ENCODE peak calls at places on chromosomes 13 and 19, in four cellular contexts. I, M, Q and K are unnamed samples.

GRCh38 chr13:29310806-29311205 is 284.7 kb downstream of the SLC7A1 start:
- DNase-seq in Q (no peak), I (no peak), M (no peak), K (no peak)

GRCh38 chr13:98187862-98188261 is 10.8 kb upstream of the RNF113B start:
- DNase-seq in Q (no peak), I (no peak), M (no peak), K (no peak)

GRCh38 chr19:29834991-29835390 is 23.2 kb downstream of the CCNE1 start:
- DNase-seq in M (no peak), I (no peak), Q (no peak), K (no peak)

GRCh38 chr19:19538767-19539166 is 702 bp downstream of the CILP2 start:
- DNase-seq in M (no peak), I (no peak), Q (no peak), K (no peak)

GRCh38 chr13:102231486-102231885 is 170.4 kb downstream of the FGF14 start:
- DNase-seq in I (no peak), Q (no peak), M (no peak), K (no peak)

GRCh38 chr13:97125051-97125809 is 96.9 kb upstream of the MBNL2 start:
- DNase-seq in Q (no peak), M (peak), I (peak), K (peak)

GRCh38 chr19:50710612-50711011 is 9.0 kb downstream of the SHANK1 start:
- DNase-seq in Q (no peak), M (no peak), I (no peak), K (no peak)

GRCh38 chr19:33098023-33098652 is 17.2 kb downstream of the GPATCH1 start:
- DNase-seq in I (peak), M (no peak), Q (no peak), K (no peak)

GRCh38 chr19:44304659-44305193 is at the start of gene ZNF235:
- DNase-seq in Q (peak), I (peak), M (peak), K (peak)

GRCh38 chr19:51365211-51366049 is 758 bp downstream of the ETFB start:
- DNase-seq in M (peak), I (peak), Q (peak), K (peak)

GRCh38 chr13:43123856-43124255 is 100.5 kb downstream of the DNAJC15 start:
- DNase-seq in Q (no peak), M (no peak), I (no peak), K (no peak)

GRCh38 chr19:35027851-35028599 is 2.2 kb upstream of the SCN1B start:
- DNase-seq in I (peak), M (no peak), Q (no peak), K (no peak)

GRCh38 chr19:5339950-5340636 is 519 bp downstream of the PTPRS start:
- DNase-seq in M (peak), I (no peak), Q (peak), K (no peak)

GRCh38 chr13:24618219-24618955 is 61.8 kb upstream of the ATP12A start:
- DNase-seq in M (no peak), I (no peak), Q (no peak), K (no peak)

GRCh38 chr13:30143671-30144400 is 163.5 kb downstream of the KATNAL1 start:
- DNase-seq in Q (no peak), M (no peak), I (peak), K (peak)

GRCh38 chr19:49489601-49490167 is 2.3 kb downstream of the RPL13A start:
- DNase-seq in M (no peak), Q (no peak), I (peak), K (no peak)

GRCh38 chr19:37845932-37846331 is 60.5 kb downstream of the WDR87 start:
- DNase-seq in I (no peak), Q (no peak), M (no peak), K (no peak)

GRCh38 chr13:111325941-111326620 is 5.6 kb downstream of the TEX29 start:
- DNase-seq in I (no peak), Q (no peak), M (no peak), K (no peak)

GRCh38 chr13:50526771-50527567 is 316.5 kb downstream of the DLEU7 start:
- DNase-seq in M (no peak), I (no peak), Q (no peak), K (no peak)

GRCh38 chr13:38947049-38947448 is 43.6 kb downstream of the STOML3 start:
- DNase-seq in Q (no peak), M (no peak), I (no peak), K (no peak)

DNA sequence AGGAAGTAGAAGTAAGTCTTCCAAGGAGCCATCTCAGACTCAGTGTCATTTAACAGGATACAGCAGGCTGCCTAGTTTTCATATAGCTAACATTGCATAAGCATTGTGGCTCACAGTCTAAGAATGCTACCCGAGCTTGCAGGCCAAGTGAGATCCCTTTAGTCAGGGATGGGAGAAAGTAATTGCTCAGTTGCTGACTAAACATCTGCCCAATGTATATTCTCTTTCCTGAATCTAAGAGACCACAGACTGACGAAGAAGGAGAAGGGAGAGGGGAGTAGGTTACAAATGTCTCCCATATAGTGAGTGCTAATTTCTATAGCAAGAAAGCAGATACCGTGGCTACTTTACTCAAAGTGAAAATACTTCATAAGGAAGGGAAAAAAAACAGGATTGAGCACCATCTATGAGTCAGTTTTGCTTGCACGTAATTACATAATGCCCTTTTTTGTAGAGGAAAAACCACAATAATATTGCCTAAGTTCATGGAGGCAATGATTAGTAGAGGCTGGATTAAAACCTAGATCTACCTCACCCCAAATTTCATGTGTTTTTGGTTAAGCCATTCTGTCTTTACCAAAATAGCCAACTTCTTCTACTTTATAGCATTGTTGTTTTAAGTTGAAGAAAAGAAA is 454.0 kb downstream of the COG6 start:
- DNase-seq in Q (no peak), M (no peak), I (peak), K (peak)
- H3K4me3 ChIP-seq in Q (no peak), M (no peak), I (peak), K (no peak)

DNA sequence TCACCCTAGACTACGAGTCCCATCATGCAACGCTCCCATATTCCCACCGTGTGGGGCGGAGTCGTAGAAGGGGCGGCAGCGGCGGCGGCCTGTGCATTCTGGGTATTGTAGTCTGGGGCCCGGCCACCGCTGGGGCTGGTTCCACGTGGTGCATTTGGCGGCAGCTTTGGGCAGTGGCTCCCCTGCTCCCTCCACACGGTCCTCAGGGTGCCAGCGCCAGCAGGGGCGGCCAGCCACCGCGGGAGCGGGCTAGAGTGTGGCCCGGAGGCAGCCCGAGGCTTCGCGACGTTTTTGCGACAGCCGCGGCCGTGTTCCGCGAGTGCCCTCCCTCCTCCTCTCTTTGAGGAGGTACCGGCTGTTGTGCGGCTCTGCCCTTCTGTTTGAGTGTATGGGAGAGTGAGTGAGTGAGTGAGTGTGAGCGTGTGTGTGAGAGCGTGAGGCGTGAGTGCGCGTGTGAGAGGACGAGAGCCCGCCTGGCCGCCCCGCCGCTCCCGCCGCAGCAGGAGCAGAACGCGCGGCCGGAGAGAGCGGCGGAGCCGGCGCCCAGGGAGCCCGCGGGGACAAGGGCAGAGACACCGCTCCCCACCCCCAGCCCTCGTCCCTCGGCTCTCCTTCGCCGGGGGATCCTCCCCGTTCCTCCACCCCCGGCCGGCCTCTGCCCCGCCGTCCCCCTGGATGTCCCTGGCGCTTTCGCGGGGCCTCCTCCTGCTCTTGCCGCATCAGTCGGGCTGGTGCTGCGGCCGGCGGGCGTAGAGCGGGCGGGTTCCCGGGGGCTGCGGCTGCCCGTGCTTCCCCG is at the start of gene CDK8:
- DNase-seq in M (peak), Q (peak), I (peak), K (peak)
- H3K4me3 ChIP-seq in M (peak), Q (peak), I (peak), K (peak)

DNA sequence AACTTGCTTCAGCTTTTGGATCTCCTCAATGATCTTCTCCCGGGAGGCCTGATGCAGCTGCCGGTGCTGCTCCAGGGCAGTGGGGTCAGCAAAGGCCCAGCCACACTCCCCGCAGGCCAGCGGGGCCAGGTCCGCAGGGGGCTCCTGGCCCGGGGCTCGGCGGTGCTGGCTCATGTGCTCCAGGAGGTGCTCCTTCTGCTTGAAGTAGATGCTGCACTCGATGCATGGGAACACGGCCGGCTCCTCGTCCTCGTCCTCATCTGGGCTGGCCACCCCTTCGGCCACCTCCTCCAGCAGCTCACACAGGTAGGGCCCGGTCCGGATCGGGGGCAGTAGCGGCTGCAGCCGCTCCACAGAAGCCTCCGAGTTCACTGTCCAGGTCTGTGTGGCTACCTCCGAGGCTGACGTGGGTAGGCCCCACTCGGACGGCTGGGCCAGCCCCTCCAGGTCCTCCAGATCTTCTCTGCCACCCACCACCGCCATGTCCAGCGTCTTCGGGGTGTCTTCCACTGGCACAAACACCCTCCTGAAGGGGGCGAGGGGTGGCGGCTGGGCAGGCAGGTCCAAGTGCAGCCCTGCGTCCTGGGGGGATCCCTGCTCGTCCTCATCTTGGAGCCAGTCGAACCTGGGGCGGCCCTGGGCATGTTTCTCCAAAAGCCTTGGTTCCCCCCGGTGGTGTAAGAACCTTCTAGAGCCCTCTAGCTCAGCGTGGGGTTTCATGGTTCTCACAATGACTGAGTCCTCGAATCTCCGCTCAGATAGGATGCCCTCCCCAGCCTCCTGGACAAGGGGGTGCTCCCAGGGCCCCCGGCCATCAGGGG is 9.7 kb downstream of the WIZ start:
- DNase-seq in Q (no peak), I (no peak), M (no peak), K (no peak)
- H3K4me3 ChIP-seq in Q (no peak), I (no peak), M (no peak), K (no peak)

DNA sequence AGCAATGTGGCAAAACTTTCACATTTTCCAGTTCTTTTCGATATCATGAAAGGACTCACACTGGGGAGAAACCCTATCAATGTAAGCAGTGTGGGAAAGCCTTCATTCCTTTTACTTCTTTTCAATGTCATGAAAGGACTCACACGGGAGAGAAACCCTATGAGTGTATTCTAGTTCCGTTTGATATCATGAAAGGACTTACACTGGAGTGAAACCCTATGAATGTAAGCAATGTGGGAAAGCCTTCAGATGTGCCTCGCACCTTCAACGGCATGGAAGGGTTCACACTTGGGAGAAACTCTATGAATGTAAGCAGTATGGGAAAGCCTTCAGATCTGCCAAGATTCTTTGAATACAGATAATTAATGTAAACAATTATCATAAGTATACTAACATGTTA is 14.5 kb upstream of the ZNF763 start:
- DNase-seq in I (no peak), Q (no peak), M (no peak), K (no peak)
- H3K4me3 ChIP-seq in I (no peak), Q (no peak), M (no peak), K (no peak)

DNA sequence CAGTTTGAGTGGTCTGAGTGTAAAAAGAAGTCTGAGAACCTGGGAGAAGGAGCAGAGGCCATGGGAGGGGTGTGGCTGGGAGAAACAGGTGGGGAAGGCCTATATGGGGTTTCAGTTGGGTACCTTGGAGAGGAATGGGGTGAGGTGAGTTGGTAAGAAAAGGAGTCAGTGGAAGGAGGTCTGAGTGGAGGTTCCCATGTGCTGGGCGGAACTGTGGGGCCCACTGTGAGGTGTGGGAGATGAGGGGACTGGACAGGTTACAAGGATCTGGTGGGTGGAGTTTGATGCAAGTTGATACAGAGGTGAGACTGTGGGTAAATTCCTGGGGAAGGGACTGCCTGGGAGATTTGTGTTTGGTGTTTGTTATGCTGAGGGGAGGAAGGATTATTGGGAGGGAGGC is 2.1 kb downstream of the ZNF574 start:
- DNase-seq in M (no peak), I (no peak), Q (no peak), K (no peak)
- H3K4me3 ChIP-seq in M (no peak), I (no peak), Q (no peak), K (no peak)

DNA sequence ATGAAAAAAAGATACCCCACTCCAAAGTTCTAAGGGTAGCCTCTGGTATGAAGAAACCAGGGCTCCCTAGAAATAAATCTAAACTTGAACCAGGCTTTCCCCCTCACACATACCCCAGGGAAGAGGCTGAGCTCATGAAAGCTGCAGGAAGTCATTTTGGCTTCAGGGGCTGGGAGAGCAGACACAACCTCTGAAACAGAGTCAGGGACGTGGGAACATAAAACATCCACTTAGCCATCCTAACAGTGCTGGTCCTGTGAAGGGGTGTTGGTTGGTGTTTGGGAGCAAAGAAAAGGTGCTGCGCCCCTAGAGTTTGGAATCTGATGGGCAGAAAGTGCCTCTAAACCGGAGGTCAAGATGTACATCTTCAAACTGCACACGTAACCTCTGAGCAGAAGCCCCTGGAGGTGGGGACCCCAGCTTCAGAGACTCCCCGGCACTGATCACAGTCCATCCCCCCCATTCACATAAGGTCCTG is 15.8 kb downstream of the RAB3D start:
- DNase-seq in M (no peak), I (peak), Q (no peak), K (peak)
- H3K4me3 ChIP-seq in M (no peak), I (no peak), Q (no peak), K (peak)

GRCh38 chr13:46679369-46680180 is 117.4 kb downstream of the ESD start:
- DNase-seq in I (peak), Q (no peak), M (no peak), K (peak)
- H3K4me3 ChIP-seq in I (peak), Q (no peak), M (no peak), K (peak)